ENCODE peak calls at places on chromosomes 16 and 17, in five cellular contexts. L is neuronal stem cell, D is IMR-90, K is H1, H is mesenchymal stem cell. W is an unnamed sample.
A peak's percentile ranks its signal among the peaks of the same experiment; 100 is the strongest.

GRCh38 chr16:22300427-22301071 is 3.3 kb downstream of the POLR3E start:
- DNase-seq in H (peak; percentile 69), K (no peak), L (no peak), D (peak; percentile 62), W (peak; percentile 59)

GRCh38 chr16:87703071-87703470 is 62.7 kb downstream of the KLHDC4 start:
- DNase-seq in K (no peak), L (no peak), H (no peak), D (no peak), W (no peak)

GRCh38 chr17:32546031-32546444 is 59.2 kb downstream of the CDK5R1 start:
- DNase-seq in D (no peak), H (no peak), K (peak; percentile 23), L (peak; percentile 60), W (peak; percentile 71)

GRCh38 chr17:7523033-7523432 is 25.8 kb upstream of the TNFSF12 start:
- DNase-seq in D (no peak), H (no peak), K (peak; percentile 79), L (no peak), W (peak; percentile 90)

GRCh38 chr16:85935957-85936760 is 37.2 kb downstream of the IRF8 start:
- DNase-seq in L (no peak), D (no peak), K (no peak), H (no peak), W (no peak)

GRCh38 chr17:67461228-67461780 is 84.2 kb downstream of the PITPNC1 start:
- DNase-seq in K (no peak), L (no peak), D (no peak), H (no peak), W (no peak)

GRCh38 chr17:74408262-74408661 is 23.6 kb upstream of the GPRC5C start:
- DNase-seq in L (no peak), K (no peak), D (no peak), H (peak; percentile 51), W (peak; percentile 61)

GRCh38 chr16:71540-72341 is 690 bp downstream of the RHBDF1 start:
- DNase-seq in K (no peak), D (peak; percentile 76), L (peak; percentile 29), H (peak; percentile 90), W (peak; percentile 97)

GRCh38 chr16:77888786-77889185 is 100.4 kb downstream of the VAT1L start:
- DNase-seq in D (peak; percentile 45), H (no peak), K (no peak), L (no peak), W (no peak)

GRCh38 chr17:31627960-31628359 is 231.1 kb downstream of the COPRS start:
- DNase-seq in K (no peak), L (no peak), D (peak; percentile 95), H (no peak), W (no peak)

DNA sequence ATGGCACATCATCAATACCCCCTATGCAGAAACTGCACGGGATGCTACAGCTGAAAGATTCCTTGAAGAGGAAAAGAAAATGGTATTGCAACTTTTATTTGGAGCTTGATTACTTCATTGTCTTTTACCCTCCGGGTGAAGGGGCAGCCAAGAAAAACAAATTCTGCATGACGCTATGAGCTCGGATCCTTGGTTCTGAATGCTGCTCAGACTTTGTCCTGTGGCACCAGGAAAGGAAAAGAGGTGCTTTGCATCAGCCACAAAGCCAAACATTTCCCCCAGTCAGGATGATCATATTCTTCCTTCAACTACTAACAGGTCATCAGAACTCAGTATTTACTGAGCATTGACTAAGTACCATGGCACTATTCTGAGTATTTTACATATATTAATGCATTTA is 399.5 kb downstream of the NPIPA8 start:
- DNase-seq in D (no peak), L (no peak), H (no peak), K (no peak), W (no peak)
- H2AK5ac ChIP-seq in D (no peak overlapping the region), L (no peak overlapping the region), H (no peak overlapping the region), K (no peak overlapping the region), W (no peak overlapping the region)

DNA sequence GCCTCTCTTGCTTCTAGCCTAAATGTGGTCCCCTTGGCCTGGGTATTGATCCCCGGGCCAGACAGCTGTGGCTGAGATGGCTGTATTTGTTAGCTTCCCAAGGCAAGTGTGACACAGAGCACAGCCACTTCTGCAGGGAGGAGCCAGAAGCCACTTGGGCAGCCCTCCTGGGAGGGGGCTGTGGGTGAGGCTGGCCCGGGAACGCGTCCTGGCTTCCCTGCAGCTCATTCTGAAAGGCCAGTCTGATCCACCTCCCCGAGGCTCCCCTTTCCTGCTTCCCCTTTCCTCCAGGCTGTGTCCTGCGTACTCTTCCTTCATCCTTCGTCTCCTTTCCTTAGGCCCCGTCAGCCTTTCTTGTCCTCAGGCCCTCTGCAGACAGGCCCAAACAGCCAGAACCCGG is 8.0 kb downstream of the SERPINF2 start:
- DNase-seq in L (no peak), D (no peak), K (no peak), H (no peak), W (no peak)
- H2BK15ac ChIP-seq in L (no peak overlapping the region), D (no peak overlapping the region), K (no peak overlapping the region), H (no peak overlapping the region), W (no peak overlapping the region)

DNA sequence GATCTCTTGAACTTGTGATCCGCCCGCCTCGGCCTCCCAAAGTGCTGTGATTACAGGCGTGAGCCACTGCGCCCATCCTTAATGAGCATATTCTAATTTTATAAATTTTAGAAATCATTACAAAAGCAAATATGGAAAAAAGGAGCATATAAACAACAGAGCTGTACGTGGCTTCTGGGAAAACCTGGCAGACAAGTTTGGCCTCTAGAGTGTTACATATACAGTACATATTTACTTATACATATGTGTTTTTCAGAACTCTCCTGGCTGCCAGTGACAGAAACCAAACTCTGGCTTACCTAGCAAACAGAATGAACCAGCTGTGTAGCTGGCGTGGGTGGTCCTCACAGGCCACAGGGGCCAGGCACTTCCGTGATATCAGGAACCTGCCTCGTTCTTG is 10.1 kb downstream of the DRC3 start:
- DNase-seq in D (no peak), K (no peak), L (no peak), H (no peak), W (no peak)
- H3K4me3 ChIP-seq in D (no peak overlapping the region), K (no peak overlapping the region), L (no peak overlapping the region), H (no peak overlapping the region), W (no peak overlapping the region)

DNA sequence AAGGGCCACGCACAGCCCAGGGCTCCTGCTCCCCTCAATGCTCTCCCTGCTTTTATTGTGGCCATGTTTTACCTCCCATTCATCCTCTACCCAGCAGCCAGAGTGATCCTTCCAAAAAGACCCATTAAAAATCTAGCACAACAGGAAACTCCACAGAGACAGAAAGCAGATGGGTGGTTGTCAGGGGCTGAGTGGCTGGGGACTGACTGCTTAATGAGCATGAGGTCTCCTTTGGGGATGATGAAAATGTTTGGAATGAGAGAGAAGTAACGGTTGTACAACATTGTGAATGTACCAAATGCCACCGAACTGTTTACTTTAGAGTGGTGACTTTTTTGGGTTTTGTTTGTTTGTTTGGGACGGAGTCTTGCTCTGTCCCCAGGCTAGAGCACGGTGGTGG is 107.4 kb downstream of the GAS7 start:
- DNase-seq in L (no peak), H (peak; percentile 69), D (no peak), K (no peak), W (no peak)
- H2AK5ac ChIP-seq in L (no peak overlapping the region), H (no peak overlapping the region), D (peak overlapping the region; percentile 8), K (no peak overlapping the region), W (no peak overlapping the region)

W was measured in mesendoderm.